ENCODE peak calls at places on chromosomes 11 and 22, in four cellular contexts. Y, X, J and U are unnamed samples.

GRCh38 chr22:36331912-36332622 is 55.7 kb downstream of the MYH9 start:
- DNase-seq in J (peak; percentile 71), X (peak; percentile 46), Y (no peak), U (peak; percentile 39)

GRCh38 chr11:123110397-123110796 is 48.5 kb upstream of the HSPA8 start:
- DNase-seq in X (no peak), Y (no peak), J (no peak), U (peak; percentile 43)

GRCh38 chr11:9039863-9040262 is 36.1 kb upstream of the NRIP3 start:
- DNase-seq in Y (no peak), X (no peak), J (no peak), U (no peak)

GRCh38 chr11:1792461-1792860 is 28.7 kb upstream of the CTSD start:
- DNase-seq in J (no peak), X (no peak), Y (no peak), U (no peak)

GRCh38 chr11:61499816-61500491 is 8.6 kb upstream of the LRRC10B start:
- DNase-seq in X (no peak), J (no peak), Y (no peak), U (no peak)

GRCh38 chr11:27355575-27356104 is 7.4 kb downstream of the CCDC34 start:
- DNase-seq in J (no peak), Y (no peak), X (no peak), U (no peak)

GRCh38 chr11:86473991-86474833 is 99.5 kb downstream of the CCDC81 start:
- DNase-seq in Y (no peak), J (no peak), X (no peak), U (no peak)

GRCh38 chr22:49586873-49587272 is 240.8 kb downstream of the BRD1 start:
- DNase-seq in X (no peak), Y (no peak), J (no peak), U (no peak)

GRCh38 chr11:84819128-84819527 is 808.0 kb downstream of the DLG2 start:
- DNase-seq in J (no peak), X (no peak), Y (no peak), U (no peak)

GRCh38 chr22:31567702-31568101 is 71.4 kb downstream of the SFI1 start:
- DNase-seq in X (no peak), Y (no peak), J (no peak), U (no peak)

GRCh38 chr11:77195071-77195705 is 67.1 kb downstream of the MYO7A start:
- DNase-seq in J (no peak), Y (no peak), X (no peak), U (no peak)

GRCh38 chr11:132977241-132977640 is 555.1 kb downstream of the OPCML start:
- DNase-seq in Y (no peak), J (no peak), X (no peak), U (no peak)

GRCh38 chr22:44133161-44133560 is 47.6 kb upstream of the PARVG start:
- DNase-seq in Y (no peak), X (no peak), J (no peak), U (no peak)

GRCh38 chr22:33271390-33272161 is 213.4 kb upstream of the SYN3 start:
- DNase-seq in Y (no peak), X (no peak), J (peak; percentile 26), U (no peak)

GRCh38 chr11:120181446-120181992 is 29.3 kb upstream of the OAF start:
- DNase-seq in X (no peak), J (peak; percentile 4), Y (no peak), U (no peak)

GRCh38 chr11:34644669-34645406 is 23.9 kb downstream of the EHF start:
- DNase-seq in Y (no peak), X (no peak), J (no peak), U (no peak)

GRCh38 chr11:105367129-105367528 is 227.6 kb upstream of the CARD18 start:
- DNase-seq in X (no peak), Y (no peak), J (no peak), U (no peak)

GRCh38 chr11:32172771-32173170 is 81.9 kb downstream of the RCN1 start:
- DNase-seq in Y (no peak), J (no peak), X (no peak), U (no peak)

GRCh38 chr11:124895471-124895971 is 2.1 kb downstream of the ROBO4 start:
- DNase-seq in X (no peak), J (peak; percentile 3), Y (no peak), U (no peak)

GRCh38 chr22:45966320-45966891 is 10.6 kb downstream of the WNT7B start:
- DNase-seq in Y (no peak), J (no peak), X (no peak), U (no peak)

GRCh38 chr11:77407613-77408012 is 66.3 kb downstream of the PAK1 start:
- DNase-seq in X (no peak), Y (peak; percentile 56), J (no peak), U (peak; percentile 97)

GRCh38 chr22:37378642-37379058 is 48.6 kb downstream of the ELFN2 start:
- DNase-seq in J (no peak), Y (no peak), X (no peak), U (no peak)

GRCh38 chr22:48566741-48567140 is 1260.9 kb downstream of the BRD1 start:
- DNase-seq in X (no peak), J (no peak), Y (no peak), U (no peak)

GRCh38 chr22:50684986-50685385 is 12.4 kb downstream of the SHANK3 start:
- DNase-seq in J (no peak), Y (no peak), X (no peak), U (no peak)

GRCh38 chr11:128831781-128832497 is 35.2 kb downstream of the KCNJ1 start:
- DNase-seq in Y (no peak), X (no peak), J (no peak), U (no peak)

GRCh38 chr11:122791836-122792235 is 46.5 kb upstream of the CRTAM start:
- DNase-seq in J (no peak), X (no peak), Y (no peak), U (no peak)

GRCh38 chr11:10809373-10810199 is 860 bp upstream of the EIF4G2 start:
- DNase-seq in Y (no peak), J (peak; percentile 34), X (peak; percentile 20), U (no peak)

GRCh38 chr11:35047179-35047578 is 91.8 kb upstream of the CD44 start:
- DNase-seq in X (peak; percentile 44), J (no peak), Y (no peak), U (peak; percentile 58)

GRCh38 chr11:16195659-16196058 is 160.7 kb downstream of the SOX6 start:
- DNase-seq in Y (peak; percentile 8), J (no peak), X (no peak), U (no peak)

GRCh38 chr11:76322593-76323341 is 58.2 kb downstream of the THAP12 start:
- DNase-seq in J (no peak), X (no peak), Y (no peak), U (no peak)

GRCh38 chr11:11039249-11039965 is 181.6 kb upstream of the ZBED5 start:
- DNase-seq in Y (no peak), X (no peak), J (no peak), U (no peak)

GRCh38 chr11:35206616-35207015 is 67.6 kb downstream of the CD44 start:
- DNase-seq in J (no peak), Y (no peak), X (no peak), U (no peak)

GRCh38 chr11:122085264-122085663 is 30.8 kb downstream of the BLID start:
- DNase-seq in J (no peak), Y (no peak), X (no peak), U (no peak)

GRCh38 chr22:20423636-20424511 is 13.8 kb downstream of the SCARF2 start:
- DNase-seq in J (no peak), Y (peak; percentile 23), X (no peak), U (no peak)

GRCh38 chr22:37979782-37980181 is 4.6 kb downstream of the SOX10 start:
- DNase-seq in Y (no peak), J (no peak), X (no peak), U (no peak)

GRCh38 chr11:91350931-91351330 is 873.7 kb upstream of the FAT3 start:
- DNase-seq in X (no peak), Y (no peak), J (no peak), U (no peak)

GRCh38 chr11:13318498-13319295 is 41.1 kb downstream of the BMAL1 start:
- DNase-seq in Y (no peak), X (no peak), J (no peak), U (peak; percentile 86)
- H3K4me1 ChIP-seq in Y (peaks cover 19% of the 10 kb centered on the region), X (peaks cover 39% of the 10 kb centered on the region), J (peaks cover 30% of the 10 kb centered on the region), U (peaks cover 10% of the 10 kb centered on the region)

GRCh38 chr22:27459955-27460354 is 341.6 kb downstream of the MN1 start:
- DNase-seq in Y (no peak), X (no peak), J (no peak), U (no peak)

GRCh38 chr22:27460596-27461347 is 340.8 kb downstream of the MN1 start:
- DNase-seq in J (peak; percentile 50), Y (no peak), X (no peak), U (no peak)

GRCh38 chr22:27461470-27461869 is 340.1 kb downstream of the MN1 start:
- DNase-seq in X (no peak), J (no peak), Y (no peak), U (no peak)

GRCh38 chr22:27463121-27463520 is 338.4 kb downstream of the MN1 start:
- DNase-seq in X (no peak), Y (no peak), J (no peak), U (no peak)

GRCh38 chr22:27462190-27462589 is 339.4 kb downstream of the MN1 start:
- DNase-seq in X (no peak), Y (peak; percentile 29), J (no peak), U (no peak)
- H3K27ac ChIP-seq in X (no peak overlapping the region), Y (no peak overlapping the region), J (no peak overlapping the region), U (no peak overlapping the region)

GRCh38 chr11:7577226-7577882 is 63.6 kb downstream of the PPFIBP2 start:
- DNase-seq in Y (no peak), J (peak; percentile 58), X (no peak), U (peak; percentile 46)
- H3K4me1 ChIP-seq in Y (peaks cover 82% of the 10 kb centered on the region), J (peaks cover 85% of the 10 kb centered on the region), X (peaks cover 17% of the 10 kb centered on the region), U (peaks cover 15% of the 10 kb centered on the region)

GRCh38 chr11:12076840-12077534 is 33.4 kb upstream of the MICAL2 start:
- DNase-seq in J (no peak), Y (no peak), X (no peak), U (no peak)

GRCh38 chr11:12075291-12075690 is 35.1 kb upstream of the MICAL2 start:
- DNase-seq in X (no peak), J (no peak), Y (no peak), U (no peak)

GRCh38 chr11:12073436-12073835 is 37.0 kb upstream of the MICAL2 start:
- DNase-seq in Y (no peak), X (no peak), J (no peak), U (no peak)

GRCh38 chr11:12075822-12076821 is 34.3 kb upstream of the MICAL2 start:
- DNase-seq in J (no peak), X (no peak), Y (no peak), U (no peak)

GRCh38 chr11:12074529-12075195 is 35.7 kb upstream of the MICAL2 start:
- DNase-seq in Y (no peak), J (no peak), X (no peak), U (no peak)
- H3K27ac ChIP-seq in Y (no peak overlapping the region), J (no peak overlapping the region), X (no peak overlapping the region), U (no peak overlapping the region)

GRCh38 chr11:64951529-64951928 is 15.8 kb upstream of the GPHA2 start:
- DNase-seq in Y (no peak), X (no peak), J (no peak), U (no peak)
- H3K4me1 ChIP-seq in Y (no peaks in the 10 kb centered on the region), X (no peaks in the 10 kb centered on the region), J (no peaks in the 10 kb centered on the region), U (no peaks in the 10 kb centered on the region)

GRCh38 chr11:95999604-96000003 is 75.7 kb upstream of the MTMR2 start:
- DNase-seq in X (no peak), J (no peak), Y (no peak), U (no peak)
- H3K27ac ChIP-seq in X (no peak overlapping the region), J (peak overlapping the region; percentile 77), Y (no peak overlapping the region), U (no peak overlapping the region)